ENCODE peak calls at places on chromosome 11, in nine cellular contexts. K is heart right ventricle; V is NCI-H345; G is effector CD8-positive, alpha-beta T cell; U is fibroblast of lung; P is endothelial cell; S is AG04450; J is neural progenitor cell; C is stimulated activated CD4-positive, alpha-beta T cell treated with anti-CD3 and anti-CD28 coated beads, Interleukin-15, amount 100 ng/mL, for 48 hours. I is an unnamed sample.

GRCh38 chr11:67484847-67485311 is 2.1 kb downstream of the AIP start:
- DNase-seq in K (no peak), V (no peak), G (peak), U (no peak), P (no peak), S (no peak), J (no peak), C (peak), I (no peak)

GRCh38 chr11:81036168-81036870 is 1595.5 kb upstream of the TENM4 start:
- DNase-seq in K (no peak), V (no peak), G (no peak), U (no peak), P (no peak), S (no peak), J (no peak), C (no peak), I (no peak)

GRCh38 chr11:69703711-69704507 is at the start of gene FGF19:
- DNase-seq in K (no peak), V (no peak), G (no peak), U (no peak), P (peak), S (no peak), J (peak), C (no peak), I (no peak)

GRCh38 chr11:131748146-131749050 is 378.0 kb downstream of the NTM start:
- DNase-seq in K (peak), V (peak), G (no peak), U (peak), P (peak), S (no peak), J (peak), C (peak), I (peak)

GRCh38 chr11:45885274-45885920 is at the start of gene MAPK8IP1:
- DNase-seq in K (peak), V (peak), G (peak), U (no peak), P (peak), S (no peak), J (peak), C (no peak), I (no peak)

GRCh38 chr11:40166892-40167291 is 1292.6 kb downstream of the LRRC4C start:
- DNase-seq in K (no peak), V (no peak), G (no peak), U (peak), P (no peak), S (no peak), J (no peak), C (no peak), I (no peak)

GRCh38 chr11:119590651-119591308 is 138.2 kb downstream of the NECTIN1 start:
- DNase-seq in K (no peak), V (no peak), G (no peak), U (peak), P (no peak), S (no peak), J (peak), C (no peak), I (no peak)

GRCh38 chr11:35412285-35412684 is 7.1 kb downstream of the SLC1A2 start:
- DNase-seq in K (no peak), V (no peak), G (no peak), U (peak), P (no peak), S (no peak), J (peak), C (no peak), I (no peak)

GRCh38 chr11:134345237-134345550 is 13.4 kb downstream of the GLB1L2 start:
- DNase-seq in K (no peak), V (no peak), G (no peak), U (no peak), P (no peak), S (no peak), J (no peak), C (no peak), I (no peak)

GRCh38 chr11:47271961-47272661 is 2.2 kb downstream of the MADD start:
- DNase-seq in K (peak), V (peak), G (no peak), U (no peak), P (no peak), S (no peak), J (no peak), C (no peak), I (no peak)

GRCh38 chr11:11463397-11463796 is 110.3 kb upstream of the CSNK2A3 start:
- DNase-seq in K (no peak), V (peak), G (no peak), U (no peak), P (no peak), S (no peak), J (no peak), C (no peak), I (no peak)

GRCh38 chr11:47469411-47470179 is 20.7 kb upstream of the RAPSN start:
- DNase-seq in K (no peak), V (peak), G (no peak), U (no peak), P (no peak), S (no peak), J (no peak), C (no peak), I (no peak)

GRCh38 chr11:92693146-92693545 is 276.3 kb upstream of the MTNR1B start:
- DNase-seq in K (no peak), V (no peak), G (no peak), U (peak), P (no peak), S (no peak), J (no peak), C (no peak), I (no peak)

GRCh38 chr11:13242564-13242963 is 35.0 kb upstream of the BMAL1 start:
- DNase-seq in K (no peak), V (no peak), G (no peak), U (no peak), P (no peak), S (no peak), J (no peak), C (no peak), I (no peak)

GRCh38 chr11:27705873-27706820 is 5.9 kb upstream of the BDNF start:
- DNase-seq in K (no peak), V (peak), G (no peak), U (peak), P (no peak), S (no peak), J (peak), C (no peak), I (no peak)

GRCh38 chr11:20337526-20338154 is 25.9 kb upstream of the HTATIP2 start:
- DNase-seq in K (no peak), V (peak), G (no peak), U (peak), P (peak), S (no peak), J (peak), C (no peak), I (no peak)

GRCh38 chr11:61691378-61692156 is 11.4 kb downstream of the DAGLA start:
- DNase-seq in K (no peak), V (peak), G (no peak), U (no peak), P (no peak), S (no peak), J (peak), C (no peak), I (no peak)

GRCh38 chr11:609355-609811 is 6.4 kb downstream of the IRF7 start:
- DNase-seq in K (no peak), V (no peak), G (no peak), U (no peak), P (no peak), S (no peak), J (no peak), C (no peak), I (no peak)

GRCh38 chr11:97544401-97544800 is 1154.6 kb downstream of the JRKL start:
- DNase-seq in K (no peak), V (no peak), G (no peak), U (no peak), P (no peak), S (no peak), J (no peak), C (no peak), I (no peak)

GRCh38 chr11:68665471-68665870 is 18.9 kb upstream of the GAL start:
- DNase-seq in K (no peak), V (no peak), G (no peak), U (no peak), P (no peak), S (no peak), J (no peak), C (no peak), I (no peak)

GRCh38 chr11:61475433-61475832 is 33.1 kb upstream of the LRRC10B start:
- DNase-seq in K (no peak), V (no peak), G (no peak), U (no peak), P (no peak), S (no peak), J (no peak), C (no peak), I (no peak)

GRCh38 chr11:31455177-31455576 is 54.2 kb downstream of the IMMP1L start:
- DNase-seq in K (no peak), V (no peak), G (no peak), U (no peak), P (no peak), S (no peak), J (no peak), C (no peak), I (no peak)

GRCh38 chr11:121614661-121615240 is 162.0 kb upstream of the SORL1-AS1 start:
- DNase-seq in K (no peak), V (no peak), G (no peak), U (peak), P (peak), S (no peak), J (no peak), C (no peak), I (no peak)

GRCh38 chr11:10899542-10899830 is 41.6 kb upstream of the ZBED5 start:
- DNase-seq in K (no peak), V (peak), G (no peak), U (no peak), P (no peak), S (no peak), J (no peak), C (peak), I (peak)

GRCh38 chr11:111912535-111912934 is at the start of gene HSPB2:
- DNase-seq in K (peak), V (no peak), G (no peak), U (no peak), P (no peak), S (no peak), J (no peak), C (no peak), I (no peak)